ENCODE peak calls at places on chromosomes 7 and 10, in eight cellular contexts. U is fibroblast of lung, X is AG04450, F is left ventricle myocardium inferior, N is neural progenitor cell, C is colonic mucosa, K is PC-9, M is IMR-90. I is an unnamed sample.

GRCh38 chr10:75736889-75737610 is 305.6 kb downstream of the LRMDA start:
- DNase-seq in U (peak; percentile 4), X (no peak), F (no peak), N (peak; percentile 26), C (no peak), K (no peak), M (no peak), I (no peak)

GRCh38 chr7:73908123-73908611 is 47.2 kb downstream of the TMEM270 start:
- DNase-seq in U (no peak), X (no peak), F (no peak), N (no peak), C (no peak), K (no peak), M (no peak), I (no peak)

GRCh38 chr7:37714606-37715005 is 31.0 kb downstream of the GPR141 start:
- DNase-seq in U (no peak), X (no peak), F (no peak), N (no peak), C (no peak), K (no peak), M (no peak), I (no peak)

GRCh38 chr10:44983895-44984278 is 5.3 kb upstream of the DEPP1 start:
- DNase-seq in U (no peak), X (no peak), F (no peak), N (no peak), C (no peak), K (no peak), M (no peak), I (no peak)

GRCh38 chr7:38592737-38593136 is 38.4 kb downstream of the AMPH start:
- DNase-seq in U (no peak), X (no peak), F (no peak), N (no peak), C (no peak), K (no peak), M (no peak), I (no peak)

GRCh38 chr7:100745184-100745583 is 11.8 kb downstream of the ZAN start:
- DNase-seq in U (peak; percentile 60), X (no peak), F (peak; percentile 50), N (no peak), C (no peak), K (no peak), M (peak; percentile 53), I (no peak)

GRCh38 chr7:122006687-122007086 is 133.7 kb downstream of the PTPRZ1 start:
- DNase-seq in U (no peak), X (no peak), F (no peak), N (peak; percentile 21), C (no peak), K (peak; percentile 31), M (no peak), I (no peak)

GRCh38 chr7:29038463-29038862 is 80.3 kb upstream of the TRIL start:
- DNase-seq in U (peak; percentile 76), X (no peak), F (no peak), N (no peak), C (no peak), K (no peak), M (no peak), I (no peak)

GRCh38 chr10:43573250-43574034 is 974 bp downstream of the ZNF239 start:
- DNase-seq in U (peak; percentile 10), X (no peak), F (no peak), N (peak; percentile 11), C (no peak), K (no peak), M (peak; percentile 31), I (no peak)

GRCh38 chr10:46098379-46098778 is 52.3 kb upstream of the MSMB start:
- DNase-seq in U (no peak), X (no peak), F (no peak), N (no peak), C (no peak), K (no peak), M (no peak), I (no peak)

GRCh38 chr10:98457762-98458161 is 11.0 kb upstream of the HPS1 start:
- DNase-seq in U (no peak), X (no peak), F (no peak), N (no peak), C (no peak), K (no peak), M (no peak), I (no peak)

GRCh38 chr10:4127518-4128315 is 342.7 kb upstream of the KLF6 start:
- DNase-seq in U (no peak), X (no peak), F (no peak), N (no peak), C (peak; percentile 62), K (no peak), M (no peak), I (no peak)

GRCh38 chr10:72171175-72171630 is 44.6 kb upstream of the ANAPC16 start:
- DNase-seq in U (peak; percentile 94), X (no peak), F (no peak), N (no peak), C (peak; percentile 65), K (peak; percentile 90), M (peak; percentile 68), I (no peak)

GRCh38 chr7:134359787-134360432 is 43.2 kb upstream of the SLC35B4 start:
- DNase-seq in U (no peak), X (no peak), F (no peak), N (no peak), C (no peak), K (no peak), M (no peak), I (no peak)

GRCh38 chr10:1183033-1183396 is 126.8 kb downstream of the WDR37 start:
- DNase-seq in U (no peak), X (no peak), F (no peak), N (no peak), C (no peak), K (no peak), M (no peak), I (no peak)

GRCh38 chr7:27647052-27647451 is 15.6 kb downstream of the HIBADH start:
- DNase-seq in U (peak; percentile 82), X (peak; percentile 26), F (no peak), N (no peak), C (no peak), K (peak; percentile 63), M (peak; percentile 82), I (no peak)

GRCh38 chr7:4297165-4297842 is 384.8 kb upstream of the FOXK1 start:
- DNase-seq in U (no peak), X (no peak), F (no peak), N (no peak), C (no peak), K (no peak), M (no peak), I (no peak)

GRCh38 chr10:93006435-93007039 is 54.1 kb upstream of the CYP26C1 start:
- DNase-seq in U (peak; percentile 52), X (peak; percentile 41), F (no peak), N (peak; percentile 63), C (no peak), K (no peak), M (peak; percentile 75), I (no peak)

GRCh38 chr7:123624527-123625183 is 23.0 kb downstream of the ASB15 start:
- DNase-seq in U (no peak), X (no peak), F (peak; percentile 29), N (peak; percentile 64), C (peak; percentile 39), K (peak; percentile 58), M (peak; percentile 25), I (peak; percentile 22)

GRCh38 chr10:69057261-69057950 is 30.5 kb upstream of the SRGN start:
- DNase-seq in U (no peak), X (no peak), F (peak; percentile 58), N (no peak), C (no peak), K (no peak), M (no peak), I (no peak)

GRCh38 chr7:35605760-35606159 is 89.2 kb downstream of the HERPUD2 start:
- DNase-seq in U (peak; percentile 77), X (peak; percentile 41), F (no peak), N (no peak), C (no peak), K (no peak), M (peak; percentile 82), I (no peak)

GRCh38 chr10:68594405-68594804 is 34.3 kb downstream of the TET1 start:
- DNase-seq in U (peak; percentile 76), X (no peak), F (peak; percentile 24), N (no peak), C (no peak), K (peak; percentile 55), M (peak; percentile 67), I (no peak)

GRCh38 chr10:59109826-59110225 is 66.6 kb upstream of the PHYHIPL start:
- DNase-seq in U (no peak), X (no peak), F (no peak), N (no peak), C (no peak), K (no peak), M (no peak), I (no peak)

DNA sequence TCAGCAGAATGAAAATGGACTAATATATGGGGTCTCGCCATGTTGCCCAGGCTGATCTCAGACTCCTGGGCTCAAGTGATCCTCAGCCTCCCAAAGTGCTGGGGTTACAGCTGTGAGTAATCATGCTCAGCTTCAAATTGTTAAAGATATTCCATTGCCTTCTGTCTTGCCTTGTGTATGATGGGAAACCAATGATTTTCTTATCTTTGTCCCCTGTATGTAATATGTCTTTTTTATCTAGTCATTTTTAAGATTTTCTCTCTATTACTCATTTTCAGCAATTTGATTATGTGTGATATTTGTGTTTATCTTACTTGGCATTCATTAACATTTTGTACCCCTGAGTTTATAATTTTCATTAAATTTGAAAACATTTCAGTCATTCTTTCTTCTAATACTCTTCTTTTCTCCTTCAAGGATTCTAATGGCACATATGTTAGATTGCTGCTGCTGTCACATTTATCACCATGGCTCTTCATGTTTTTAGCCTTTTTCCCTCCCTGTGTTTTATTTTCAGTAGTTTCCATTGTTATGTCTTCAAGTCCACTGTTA is 12.6 kb downstream of the LYZL1 start:
- DNase-seq in U (no peak), X (no peak), F (no peak), N (no peak), C (no peak), K (no peak), M (no peak), I (no peak)
- H3K9me3 ChIP-seq in U (no peaks in the 10 kb centered on the region), X (peaks cover 18% of the 10 kb centered on the region), F (peaks cover 54% of the 10 kb centered on the region), N (peaks cover 15% of the 10 kb centered on the region), C (no peaks in the 10 kb centered on the region), K (no peaks in the 10 kb centered on the region), M (peaks cover 29% of the 10 kb centered on the region), I (no peaks in the 10 kb centered on the region)

GRCh38 chr7:64373017-64373416 is 59.3 kb downstream of the ZNF736 start:
- DNase-seq in U (no peak), X (no peak), F (no peak), N (no peak), C (no peak), K (no peak), M (no peak), I (no peak)
- H3K9me3 ChIP-seq in U (no peaks in the 10 kb centered on the region), X (peaks cover 9% of the 10 kb centered on the region), F (peaks cover 31% of the 10 kb centered on the region), N (peaks cover 11% of the 10 kb centered on the region), C (no peaks in the 10 kb centered on the region), K (no peaks in the 10 kb centered on the region), M (peaks cover 27% of the 10 kb centered on the region), I (peaks cover 3% of the 10 kb centered on the region)

GRCh38 chr7:69177326-69177897 is 420.9 kb upstream of the AUTS2 start:
- DNase-seq in U (peak; percentile 26), X (no peak), F (no peak), N (no peak), C (no peak), K (no peak), M (no peak), I (no peak)
- H3K9me3 ChIP-seq in U (no peaks in the 10 kb centered on the region), X (peaks cover 21% of the 10 kb centered on the region), F (no peaks in the 10 kb centered on the region), N (no peaks in the 10 kb centered on the region), C (no peaks in the 10 kb centered on the region), K (no peaks in the 10 kb centered on the region), M (peaks cover 13% of the 10 kb centered on the region), I (no peaks in the 10 kb centered on the region)

GRCh38 chr7:138167222-138167621 is 91.0 kb downstream of the AKR1D1 start:
- DNase-seq in U (peak; percentile 10), X (no peak), F (no peak), N (no peak), C (no peak), K (no peak), M (no peak), I (no peak)
- H3K9me3 ChIP-seq in U (no peaks in the 10 kb centered on the region), X (peaks cover 4% of the 10 kb centered on the region), F (peaks cover 15% of the 10 kb centered on the region), N (peaks cover 21% of the 10 kb centered on the region), C (no peaks in the 10 kb centered on the region), K (peaks cover 9% of the 10 kb centered on the region), M (peaks cover 5% of the 10 kb centered on the region), I (no peaks in the 10 kb centered on the region)